ENCODE peak calls at places on chromosomes 6 and 20, in four cellular contexts. C is ELF-1; V is NAMALWA; E is stimulated activated CD8-positive, alpha-beta memory T cell treated with anti-CD3 and anti-CD28 coated beads, Interleukin-12 subunit alpha, Interleukin-12 subunit beta, amount 100 ng/mL, for 4 hours. W is an unnamed sample.

GRCh38 chr20:18628330-18628941 is 40.6 kb downstream of the DTD1 start:
- DNase-seq in C (peak), V (peak), E (no peak), W (no peak)

GRCh38 chr20:24694157-24694726 is 224.8 kb downstream of the SYNDIG1 start:
- DNase-seq in C (no peak), V (no peak), E (no peak), W (no peak)

GRCh38 chr6:3439961-3440360 is 16.9 kb downstream of the SLC22A23 start:
- DNase-seq in C (peak), V (no peak), E (no peak), W (no peak)

GRCh38 chr20:60453388-60453787 is 495.2 kb downstream of the CDH26 start:
- DNase-seq in C (no peak), V (no peak), E (no peak), W (no peak)

GRCh38 chr6:151610336-151610735 is 116.5 kb downstream of the CCDC170 start:
- DNase-seq in C (no peak), V (no peak), E (no peak), W (no peak)

GRCh38 chr6:126787635-126788034 is 330.8 kb upstream of the RSPO3 start:
- DNase-seq in C (no peak), V (no peak), E (no peak), W (no peak)

GRCh38 chr20:46299078-46299477 is 9.2 kb downstream of the CDH22 start:
- DNase-seq in C (no peak), V (no peak), E (no peak), W (no peak)

GRCh38 chr6:79494841-79495240 is 42.4 kb downstream of the LCA5 start:
- DNase-seq in C (peak), V (no peak), E (no peak), W (no peak)

GRCh38 chr20:40632346-40632976 is 56.6 kb downstream of the MAFB start:
- DNase-seq in C (no peak), V (no peak), E (no peak), W (no peak)

GRCh38 chr6:151215999-151216398 is 23.8 kb upstream of the AKAP12 start:
- DNase-seq in C (peak), V (no peak), E (no peak), W (no peak)

GRCh38 chr6:161056451-161056850 is 64.9 kb downstream of the MAP3K4 start:
- DNase-seq in C (no peak), V (no peak), E (no peak), W (no peak)

GRCh38 chr6:67608099-67608749 is 1026.9 kb upstream of the ADGRB3 start:
- DNase-seq in C (no peak), V (no peak), E (no peak), W (no peak)

GRCh38 chr20:36871640-36872570 is 4.0 kb upstream of the TLDC2 start:
- DNase-seq in C (peak), V (no peak), E (no peak), W (no peak)

GRCh38 chr6:5149891-5150290 is 64.8 kb downstream of the PPP1R3G start:
- DNase-seq in C (no peak), V (no peak), E (no peak), W (no peak)

GRCh38 chr20:62666736-62667529 is 24.6 kb downstream of the SLCO4A1 start:
- DNase-seq in C (no peak), V (no peak), E (no peak), W (peak)

GRCh38 chr20:32681175-32682084 is 7.7 kb upstream of the C20orf203 start:
- DNase-seq in C (peak), V (no peak), E (no peak), W (no peak)

GRCh38 chr6:41286544-41287346 is at the start of gene TREM1:
- DNase-seq in C (peak), V (no peak), E (no peak), W (no peak)

GRCh38 chr6:88349511-88349910 is 183.4 kb upstream of the CNR1 start:
- DNase-seq in C (no peak), V (no peak), E (no peak), W (no peak)